ENCODE peak calls at places on chromosomes 16 and 17, in five cellular contexts. H, G, Q, I and N are unnamed samples.

GRCh38 chr16:58500329-58501241 is 642 bp downstream of the NDRG4 start:
- DNase-seq in H (no peak), G (peak; percentile 74), I (no peak), Q (no peak), N (no peak)

GRCh38 chr17:7476474-7476873 is 3.0 kb downstream of the ZBTB4 start:
- DNase-seq in G (no peak), I (peak; percentile 37), H (peak; percentile 41), Q (no peak), N (no peak)

GRCh38 chr17:67253379-67253778 is 8.4 kb upstream of the HELZ start:
- DNase-seq in Q (no peak), G (no peak), H (peak; percentile 65), I (no peak), N (no peak)

GRCh38 chr17:40666366-40666765 is 1.4 kb upstream of the KRT222 start:
- DNase-seq in Q (no peak), H (no peak), I (peak; percentile 22), G (no peak), N (no peak)

GRCh38 chr16:70715113-70715711 is 29.4 kb upstream of the MTSS2 start:
- DNase-seq in Q (no peak), G (peak; percentile 98), I (peak; percentile 100), H (peak; percentile 94), N (peak; percentile 91)

GRCh38 chr16:72788269-72788809 is 259.6 kb downstream of the ZFHX3 start:
- DNase-seq in H (no peak), Q (no peak), G (no peak), I (no peak), N (no peak)

GRCh38 chr16:1363501-1364041 is 11.8 kb downstream of the GNPTG start:
- DNase-seq in H (peak; percentile 37), I (peak; percentile 21), Q (peak; percentile 89), G (no peak), N (no peak)

GRCh38 chr16:4814542-4815173 is 12.2 kb upstream of the ROGDI start:
- DNase-seq in Q (no peak), H (peak; percentile 32), I (no peak), G (no peak), N (no peak)

GRCh38 chr17:66431910-66432309 is 129.5 kb downstream of the PRKCA start:
- DNase-seq in H (peak; percentile 87), G (no peak), Q (no peak), I (peak; percentile 13), N (no peak)

GRCh38 chr16:88810166-88810867 is 1.4 kb downstream of the APRT start:
- DNase-seq in I (peak; percentile 43), Q (no peak), H (no peak), G (no peak), N (no peak)

GRCh38 chr16:7397901-7398300 is 65.3 kb downstream of the RBFOX1 start:
- DNase-seq in H (no peak), I (peak; percentile 89), Q (no peak), G (no peak), N (no peak)

GRCh38 chr16:66902648-66903543 is 15.8 kb downstream of the CDH16 start:
- DNase-seq in G (peak; percentile 69), H (no peak), Q (peak; percentile 6), I (no peak), N (no peak)

GRCh38 chr16:79186196-79186595 is 414.3 kb downstream of the MAF start:
- DNase-seq in I (no peak), H (peak; percentile 30), Q (no peak), G (no peak), N (no peak)

GRCh38 chr17:6215071-6216035 is 145.2 kb downstream of the WSCD1 start:
- DNase-seq in Q (no peak), I (no peak), G (no peak), H (no peak), N (no peak)

GRCh38 chr16:86570542-86571196 is 4.0 kb downstream of the FOXC2 start:
- DNase-seq in Q (no peak), G (no peak), I (no peak), H (peak; percentile 9), N (no peak)

GRCh38 chr16:55526448-55526847 is 17.6 kb downstream of the LPCAT2 start:
- DNase-seq in I (no peak), Q (no peak), H (no peak), G (no peak), N (no peak)

GRCh38 chr16:69309316-69309715 is 1.8 kb upstream of the VPS4A start:
- DNase-seq in G (peak; percentile 58), Q (no peak), H (no peak), I (no peak), N (no peak)

GRCh38 chr17:73559532-73559931 is 84.7 kb downstream of the SDK2 start:
- DNase-seq in Q (no peak), I (no peak), H (no peak), G (no peak), N (no peak)

GRCh38 chr16:87437911-87438610 is 45.9 kb downstream of the MAP1LC3B start:
- DNase-seq in I (no peak), H (peak; percentile 89), G (peak; percentile 51), Q (no peak), N (no peak)

GRCh38 chr17:55672585-55673501 is 49.8 kb downstream of the TMEM100 start:
- DNase-seq in Q (no peak), I (no peak), G (no peak), H (peak; percentile 37), N (no peak)

GRCh38 chr16:50372611-50373344 is 4.0 kb upstream of the BRD7 start:
- DNase-seq in H (no peak), G (no peak), Q (no peak), I (peak; percentile 49), N (no peak)

GRCh38 chr17:58788199-58788598 is 32.5 kb downstream of the PPM1E start:
- DNase-seq in G (no peak), H (no peak), Q (no peak), I (no peak), N (no peak)

GRCh38 chr17:80168371-80168770 is 1.5 kb upstream of the CARD14 start:
- DNase-seq in Q (no peak), H (no peak), G (no peak), I (no peak), N (no peak)

GRCh38 chr16:11181889-11182279 is 74.1 kb downstream of the SOCS1 start:
- DNase-seq in H (peak; percentile 66), G (no peak), Q (no peak), I (no peak), N (no peak)

GRCh38 chr17:15263206-15263579 is 1.9 kb downstream of the PMP22 start:
- DNase-seq in H (peak; percentile 73), I (peak; percentile 16), G (peak; percentile 95), Q (no peak), N (peak; percentile 47)

GRCh38 chr17:3956983-3957382 is 7.3 kb downstream of the ATP2A3 start:
- DNase-seq in Q (no peak), H (no peak), G (no peak), I (no peak), N (no peak)

GRCh38 chr16:73058616-73059409 is 10.9 kb upstream of the ZFHX3 start:
- DNase-seq in Q (no peak), I (peak; percentile 18), G (peak; percentile 87), H (peak; percentile 59), N (no peak)